ENCODE peak calls at places on chromosome 15, in ten cellular contexts. W is fibroblast of lung, H is K562, Q is neural progenitor cell, P is astrocyte, T is mammary epithelial cell, O is HCT116, S is GM12878, A is GM23248, V is hepatocyte. M is an unnamed sample. For H3K9me3, the result is how much of the 10 kb centered on the place peaks cover.

GRCh38 chr15:76006136-76006778 is 6.0 kb downstream of the NRG4 start:
- DNase-seq in T (peak), O (no peak), H (no peak), A (peak), P (peak), V (no peak), W (peak), S (no peak), Q (no peak), M (peak)

GRCh38 chr15:47872869-47873301 is 155.6 kb downstream of the SEMA6D start:
- DNase-seq in P (no peak), V (no peak), T (no peak), W (no peak), H (no peak), A (no peak), S (no peak), Q (peak), O (no peak), M (no peak)

GRCh38 chr15:32919749-32920414 is 202.1 kb downstream of the GREM1 start:
- DNase-seq in P (peak), O (no peak), T (no peak), S (no peak), A (peak), W (peak), V (no peak), H (no peak), Q (no peak), M (no peak)

GRCh38 chr15:85702321-85703230 is 92.1 kb downstream of the KLHL25 start:
- DNase-seq in V (no peak), P (peak), O (no peak), H (no peak), S (no peak), A (peak), Q (peak), W (peak), T (no peak), M (no peak)

GRCh38 chr15:73927003-73927475 is 777 bp downstream of the LOXL1 start:
- DNase-seq in P (no peak), H (peak), O (peak), W (no peak), V (peak), S (no peak), A (peak), T (no peak), Q (peak), M (peak)

GRCh38 chr15:70491183-70491621 is 272.2 kb downstream of the UACA start:
- DNase-seq in H (no peak), Q (no peak), P (peak), V (no peak), S (no peak), O (no peak), T (peak), W (peak), A (peak), M (no peak)

GRCh38 chr15:70047386-70048195 is 50.1 kb downstream of the TLE3 start:
- DNase-seq in A (peak), T (no peak), P (peak), V (no peak), H (no peak), S (no peak), Q (no peak), W (peak), O (no peak), M (no peak)

GRCh38 chr15:38193496-38193895 is 59.1 kb upstream of the SPRED1 start:
- DNase-seq in A (peak), O (no peak), P (peak), H (no peak), S (no peak), Q (no peak), T (no peak), V (no peak), W (peak), M (peak)

GRCh38 chr15:96390986-96391385 is 60.5 kb downstream of the NR2F2 start:
- DNase-seq in H (no peak), P (no peak), V (no peak), A (peak), W (no peak), O (no peak), Q (no peak), S (no peak), T (no peak), M (no peak)

GRCh38 chr15:35139822-35140221 is 54.7 kb upstream of the NANOGP8 start:
- DNase-seq in A (no peak), Q (no peak), O (no peak), T (no peak), P (no peak), H (no peak), S (no peak), V (no peak), W (no peak), M (no peak)

GRCh38 chr15:57736591-57736990 is 30.1 kb downstream of the POLR2M start:
- DNase-seq in W (no peak), Q (no peak), H (no peak), O (no peak), A (no peak), S (no peak), P (no peak), T (no peak), V (no peak), M (no peak)

GRCh38 chr15:100350434-100351226 is 8.9 kb upstream of the ADAMTS17 start:
- DNase-seq in P (peak), O (no peak), S (no peak), T (peak), A (peak), V (peak), W (peak), H (no peak), Q (no peak), M (peak)

GRCh38 chr15:62068787-62069170 is 2.0 kb downstream of the C2CD4A start:
- DNase-seq in V (no peak), T (peak), W (peak), A (peak), S (no peak), H (no peak), P (no peak), O (no peak), Q (no peak), M (no peak)

GRCh38 chr15:39851505-39852082 is 68.5 kb downstream of the GPR176 start:
- DNase-seq in H (no peak), T (no peak), A (peak), V (no peak), W (peak), O (no peak), Q (no peak), S (no peak), P (peak), M (no peak)

GRCh38 chr15:63362196-63362595 is 19.4 kb downstream of the CA12 start:
- DNase-seq in Q (no peak), H (peak), P (peak), W (peak), S (no peak), V (no peak), O (no peak), A (no peak), T (no peak), M (no peak)
- H3K4me3 ChIP-seq in Q (no peak), H (no peak), P (no peak), W (no peak), S (no peak), V (no peak), O (no peak), A (no peak), T (no peak), M (no peak)

DNA sequence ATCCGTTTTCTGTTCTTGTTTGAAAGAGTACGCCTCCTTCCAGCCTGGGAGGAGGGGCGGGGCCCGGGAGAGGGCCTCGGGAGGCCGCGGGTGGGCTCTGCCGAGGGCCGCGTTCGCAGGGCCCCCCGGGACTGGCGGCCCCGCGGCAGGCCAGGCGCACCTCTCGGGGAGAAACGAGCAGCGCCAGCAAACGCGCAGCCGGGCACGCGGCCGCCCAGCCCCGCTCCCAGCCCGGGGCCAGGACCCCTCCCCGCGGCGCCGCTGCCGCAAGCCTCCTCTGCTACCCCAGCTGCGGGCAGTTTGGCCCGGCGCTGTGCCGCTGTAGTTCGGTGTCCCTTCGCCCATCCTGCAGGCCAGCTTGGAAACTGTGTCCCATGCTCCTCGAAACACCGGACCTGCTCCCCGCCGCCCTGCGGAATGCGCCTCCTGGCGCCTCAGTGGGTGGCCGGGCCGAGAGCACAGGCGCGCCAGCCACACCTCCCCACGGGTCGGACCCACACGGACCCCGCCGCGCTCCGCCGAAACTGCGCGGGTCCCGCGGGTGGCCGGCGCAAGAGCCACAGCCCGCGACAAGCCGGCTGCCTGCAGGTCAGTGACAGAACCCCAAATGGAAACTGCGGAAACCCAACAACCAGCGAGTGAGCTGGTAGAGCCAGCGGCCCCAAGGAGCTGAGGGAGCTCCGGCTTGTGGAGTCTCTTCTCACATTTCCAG is 2.2 kb downstream of the OCA2 start:
- DNase-seq in P (no peak), W (peak), A (peak), O (no peak), T (no peak), Q (peak), V (peak), H (no peak), S (no peak), M (no peak)
- TF ChIP-seq EZH2 in P (peak), W (peak), A (peak), O (no peak), T (no peak), Q (peak), V (peak), H (no peak), S (no peak), M (no peak)

GRCh38 chr15:25184356-25185155 is 229.8 kb downstream of the SNRPN start:
- DNase-seq in V (no peak), Q (no peak), O (no peak), S (no peak), T (no peak), P (no peak), W (no peak), A (no peak), H (no peak), M (no peak)
- H3K9me3 ChIP-seq in V (under half), Q (under half), O (under half), S (under half), T (under half), P (under half), W (under half), A (under half), H (under half), M (under half)

GRCh38 chr15:65101418-65101890 is 13.5 kb downstream of the UBAP1L start:
- DNase-seq in W (peak), O (peak), A (peak), P (no peak), H (peak), S (no peak), Q (peak), T (peak), V (peak), M (peak)
- H3K4me3 ChIP-seq in W (no peak), O (no peak), A (no peak), P (no peak), H (no peak), S (no peak), Q (peak), T (no peak), V (no peak), M (no peak)

M was measured in PC-3.